ENCODE peak calls at places on chromosomes 1 and 21, in seven cellular contexts. One of them, this sample, is unnamed.

GRCh38 chr1:36083635-36084501 is at the start of gene TEKT2:
- DNase-seq in thyroid gland: peak; percentile 72
- DNase-seq in DND-41: peak; percentile 36
- DNase-seq in OCI-LY7: no peak
- DNase-seq in GM23248: peak; percentile 40
- DNase-seq in heart left ventricle: no peak
- DNase-seq in CD4-positive, CD25-positive, alpha-beta regulatory T cell: no peak
- DNase-seq in this sample: no peak

GRCh38 chr1:204130178-204130577 is 21.7 kb downstream of the ETNK2 start:
- DNase-seq in heart left ventricle: no peak
- DNase-seq in thyroid gland: peak; percentile 96
- DNase-seq in DND-41: no peak
- DNase-seq in CD4-positive, CD25-positive, alpha-beta regulatory T cell: no peak
- DNase-seq in OCI-LY7: no peak
- DNase-seq in GM23248: peak; percentile 30
- DNase-seq in this sample: no peak

GRCh38 chr1:232248276-232248803 is 381.6 kb downstream of the SIPA1L2 start:
- DNase-seq in heart left ventricle: no peak
- DNase-seq in CD4-positive, CD25-positive, alpha-beta regulatory T cell: no peak
- DNase-seq in thyroid gland: no peak
- DNase-seq in GM23248: no peak
- DNase-seq in OCI-LY7: no peak
- DNase-seq in DND-41: no peak
- DNase-seq in this sample: no peak

GRCh38 chr1:48480504-48480903 is 8.5 kb upstream of the SPATA6 start:
- DNase-seq in heart left ventricle: no peak
- DNase-seq in thyroid gland: no peak
- DNase-seq in GM23248: no peak
- DNase-seq in DND-41: no peak
- DNase-seq in CD4-positive, CD25-positive, alpha-beta regulatory T cell: no peak
- DNase-seq in OCI-LY7: no peak
- DNase-seq in this sample: no peak

GRCh38 chr1:228452194-228453021 is 34.8 kb upstream of the RNF187 start:
- DNase-seq in thyroid gland: no peak
- DNase-seq in OCI-LY7: no peak
- DNase-seq in GM23248: no peak
- DNase-seq in heart left ventricle: no peak
- DNase-seq in CD4-positive, CD25-positive, alpha-beta regulatory T cell: no peak
- DNase-seq in DND-41: no peak
- DNase-seq in this sample: no peak

GRCh38 chr1:232226197-232226681 is 403.7 kb downstream of the SIPA1L2 start:
- DNase-seq in DND-41: peak; percentile 72
- DNase-seq in GM23248: peak; percentile 73
- DNase-seq in OCI-LY7: no peak
- DNase-seq in CD4-positive, CD25-positive, alpha-beta regulatory T cell: no peak
- DNase-seq in heart left ventricle: no peak
- DNase-seq in thyroid gland: peak; percentile 37
- DNase-seq in this sample: peak; percentile 29

GRCh38 chr1:150626150-150626549 is 3.3 kb downstream of the ENSA start:
- DNase-seq in OCI-LY7: no peak
- DNase-seq in thyroid gland: no peak
- DNase-seq in CD4-positive, CD25-positive, alpha-beta regulatory T cell: no peak
- DNase-seq in GM23248: no peak
- DNase-seq in heart left ventricle: no peak
- DNase-seq in DND-41: no peak
- DNase-seq in this sample: no peak

GRCh38 chr1:99481391-99481996 is 164.4 kb upstream of the PALMD start:
- DNase-seq in GM23248: peak; percentile 80
- DNase-seq in heart left ventricle: peak; percentile 56
- DNase-seq in thyroid gland: peak; percentile 53
- DNase-seq in CD4-positive, CD25-positive, alpha-beta regulatory T cell: no peak
- DNase-seq in DND-41: peak; percentile 54
- DNase-seq in OCI-LY7: peak; percentile 59
- DNase-seq in this sample: peak; percentile 65

GRCh38 chr1:45752014-45752413 is 1.6 kb upstream of the IPP start:
- DNase-seq in thyroid gland: no peak
- DNase-seq in OCI-LY7: no peak
- DNase-seq in heart left ventricle: no peak
- DNase-seq in CD4-positive, CD25-positive, alpha-beta regulatory T cell: no peak
- DNase-seq in GM23248: no peak
- DNase-seq in DND-41: no peak
- DNase-seq in this sample: no peak

GRCh38 chr1:41673355-41673754 is 188.9 kb upstream of the EDN2 start:
- DNase-seq in OCI-LY7: peak; percentile 78
- DNase-seq in thyroid gland: no peak
- DNase-seq in CD4-positive, CD25-positive, alpha-beta regulatory T cell: no peak
- DNase-seq in heart left ventricle: no peak
- DNase-seq in GM23248: peak; percentile 23
- DNase-seq in DND-41: peak; percentile 86
- DNase-seq in this sample: peak; percentile 82

GRCh38 chr1:234486858-234487830 is 8.2 kb upstream of the TARBP1 start:
- DNase-seq in heart left ventricle: peak; percentile 32
- DNase-seq in thyroid gland: peak; percentile 37
- DNase-seq in DND-41: peak; percentile 32
- DNase-seq in CD4-positive, CD25-positive, alpha-beta regulatory T cell: no peak
- DNase-seq in OCI-LY7: peak; percentile 77
- DNase-seq in GM23248: peak; percentile 88
- DNase-seq in this sample: peak; percentile 44

GRCh38 chr1:107019166-107019565 is 37.3 kb upstream of the PRMT6 start:
- DNase-seq in OCI-LY7: no peak
- DNase-seq in heart left ventricle: no peak
- DNase-seq in GM23248: peak; percentile 52
- DNase-seq in CD4-positive, CD25-positive, alpha-beta regulatory T cell: no peak
- DNase-seq in DND-41: no peak
- DNase-seq in thyroid gland: no peak
- DNase-seq in this sample: no peak

GRCh38 chr1:179814513-179814838 is 63.1 kb downstream of the TOR1AIP2 start:
- DNase-seq in CD4-positive, CD25-positive, alpha-beta regulatory T cell: no peak
- DNase-seq in heart left ventricle: no peak
- DNase-seq in DND-41: no peak
- DNase-seq in GM23248: peak; percentile 87
- DNase-seq in OCI-LY7: no peak
- DNase-seq in thyroid gland: no peak
- DNase-seq in this sample: no peak

GRCh38 chr1:29123871-29124365 is at the start of gene TMEM200B:
- DNase-seq in OCI-LY7: no peak
- DNase-seq in GM23248: peak; percentile 48
- DNase-seq in thyroid gland: no peak
- DNase-seq in CD4-positive, CD25-positive, alpha-beta regulatory T cell: no peak
- DNase-seq in heart left ventricle: peak; percentile 33
- DNase-seq in DND-41: no peak
- DNase-seq in this sample: no peak

GRCh38 chr1:200433586-200433985 is 23.8 kb upstream of the ZNF281 start:
- DNase-seq in GM23248: no peak
- DNase-seq in heart left ventricle: no peak
- DNase-seq in thyroid gland: no peak
- DNase-seq in DND-41: no peak
- DNase-seq in CD4-positive, CD25-positive, alpha-beta regulatory T cell: no peak
- DNase-seq in OCI-LY7: no peak
- DNase-seq in this sample: no peak

GRCh38 chr21:44527983-44528633 is 11.9 kb downstream of the KRTAP10-1 start:
- DNase-seq in thyroid gland: no peak
- DNase-seq in heart left ventricle: no peak
- DNase-seq in GM23248: no peak
- DNase-seq in OCI-LY7: no peak
- DNase-seq in DND-41: no peak
- DNase-seq in CD4-positive, CD25-positive, alpha-beta regulatory T cell: no peak
- DNase-seq in this sample: no peak

GRCh38 chr1:57831624-57832023 is 407.8 kb upstream of the DAB1 start:
- DNase-seq in GM23248: peak; percentile 36
- DNase-seq in OCI-LY7: no peak
- DNase-seq in heart left ventricle: no peak
- DNase-seq in thyroid gland: no peak
- DNase-seq in CD4-positive, CD25-positive, alpha-beta regulatory T cell: no peak
- DNase-seq in DND-41: no peak
- DNase-seq in this sample: no peak

DNA sequence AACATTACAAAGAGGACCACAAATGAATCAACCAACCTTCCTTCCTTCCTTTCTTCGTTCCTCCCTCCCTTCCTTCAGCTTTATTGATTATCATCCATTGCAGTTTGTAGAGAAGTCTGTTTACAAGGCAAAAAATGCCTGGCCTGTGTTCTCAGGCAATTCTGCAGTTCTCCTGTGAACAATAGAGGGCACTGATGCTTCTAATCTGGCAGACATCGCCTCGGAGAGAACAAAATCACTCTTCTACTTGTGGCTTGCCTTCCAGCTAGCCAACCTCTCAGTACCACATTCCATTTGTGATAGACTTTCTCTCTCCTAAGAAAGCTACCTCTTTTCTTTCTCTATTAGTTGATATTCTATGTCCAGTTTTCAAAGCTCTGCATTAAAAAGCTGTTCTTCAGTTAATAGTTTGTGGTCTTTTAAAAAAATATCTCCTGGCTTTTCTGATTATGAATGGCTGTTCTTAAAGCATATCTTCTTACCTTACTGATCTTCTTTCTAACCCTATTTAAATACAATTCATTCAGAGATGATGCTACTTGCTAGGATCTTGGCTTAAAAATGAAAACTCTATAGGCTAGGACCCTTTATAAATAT is 26.9 kb upstream of the ESRRG start:
- DNase-seq in CD4-positive, CD25-positive, alpha-beta regulatory T cell: no peak
- DNase-seq in DND-41: no peak
- DNase-seq in GM23248: peak; percentile 67
- DNase-seq in OCI-LY7: peak; percentile 22
- DNase-seq in heart left ventricle: peak; percentile 15
- DNase-seq in thyroid gland: peak; percentile 46
- DNase-seq in this sample: peak; percentile 37
- H3K4me3 ChIP-seq in CD4-positive, CD25-positive, alpha-beta regulatory T cell: no peak overlapping the region
- H3K4me3 ChIP-seq in DND-41: no peak overlapping the region
- H3K4me3 ChIP-seq in GM23248: no peak overlapping the region
- H3K4me3 ChIP-seq in OCI-LY7: no peak overlapping the region
- H3K4me3 ChIP-seq in heart left ventricle: no peak overlapping the region
- H3K4me3 ChIP-seq in thyroid gland: no peak overlapping the region
- H3K4me3 ChIP-seq in this sample: no peak overlapping the region

DNA sequence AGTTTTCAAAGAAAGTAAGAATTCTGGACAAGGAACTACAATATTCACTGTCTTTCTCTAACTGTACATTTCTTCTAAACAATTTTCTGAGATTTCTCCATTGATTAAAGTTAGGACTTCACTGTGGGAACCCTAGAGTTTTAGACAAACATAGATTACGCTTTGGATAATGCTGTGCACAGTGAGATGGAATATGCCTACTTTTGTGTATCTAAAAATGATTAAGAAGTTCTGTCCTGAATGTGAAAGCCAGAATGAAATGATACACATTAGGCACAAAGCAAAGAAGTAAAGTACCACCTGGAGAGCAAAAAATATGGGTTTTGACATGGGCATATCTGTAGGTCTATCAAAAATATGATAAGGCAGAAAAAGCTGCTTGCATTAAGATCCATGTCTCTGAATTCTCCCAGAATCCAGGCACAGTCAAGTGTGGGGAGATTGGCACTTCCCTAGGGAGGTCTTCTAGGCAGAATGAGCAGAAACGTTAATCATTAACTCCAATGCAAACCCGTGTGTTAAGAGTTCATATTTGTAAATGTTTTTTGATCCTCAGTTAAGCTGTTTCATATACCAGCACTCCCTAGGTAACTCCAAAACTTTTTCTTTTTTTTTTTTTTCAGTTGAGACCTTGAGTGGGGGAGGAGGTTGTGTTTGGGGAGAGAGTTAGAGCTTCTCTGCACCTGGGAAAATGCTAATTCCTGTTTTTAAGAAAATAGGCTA is 467.1 kb downstream of the LMO4 start:
- DNase-seq in OCI-LY7: no peak
- DNase-seq in GM23248: no peak
- DNase-seq in DND-41: no peak
- DNase-seq in thyroid gland: no peak
- DNase-seq in heart left ventricle: no peak
- DNase-seq in CD4-positive, CD25-positive, alpha-beta regulatory T cell: no peak
- DNase-seq in this sample: no peak
- H3K4me3 ChIP-seq in OCI-LY7: no peak overlapping the region
- H3K4me3 ChIP-seq in GM23248: no peak overlapping the region
- H3K4me3 ChIP-seq in DND-41: no peak overlapping the region
- H3K4me3 ChIP-seq in thyroid gland: no peak overlapping the region
- H3K4me3 ChIP-seq in heart left ventricle: no peak overlapping the region
- H3K4me3 ChIP-seq in CD4-positive, CD25-positive, alpha-beta regulatory T cell: no peak overlapping the region
- H3K4me3 ChIP-seq in this sample: no peak overlapping the region

GRCh38 chr1:184973308-184974085 is 811 bp downstream of the NIBAN1 start:
- DNase-seq in thyroid gland: peak; percentile 27
- DNase-seq in heart left ventricle: peak; percentile 51
- DNase-seq in CD4-positive, CD25-positive, alpha-beta regulatory T cell: peak; percentile 53
- DNase-seq in OCI-LY7: no peak
- DNase-seq in GM23248: peak; percentile 87
- DNase-seq in DND-41: no peak
- DNase-seq in this sample: peak; percentile 87

GRCh38 chr1:184970691-184971161 is 3.6 kb downstream of the NIBAN1 start:
- DNase-seq in GM23248: peak; percentile 53
- DNase-seq in thyroid gland: no peak
- DNase-seq in DND-41: no peak
- DNase-seq in heart left ventricle: no peak
- DNase-seq in CD4-positive, CD25-positive, alpha-beta regulatory T cell: no peak
- DNase-seq in OCI-LY7: no peak
- DNase-seq in this sample: no peak

GRCh38 chr1:184972281-184973055 is 1.8 kb downstream of the NIBAN1 start:
- DNase-seq in GM23248: peak; percentile 79
- DNase-seq in DND-41: no peak
- DNase-seq in OCI-LY7: no peak
- DNase-seq in heart left ventricle: no peak
- DNase-seq in thyroid gland: no peak
- DNase-seq in CD4-positive, CD25-positive, alpha-beta regulatory T cell: no peak
- DNase-seq in this sample: no peak

GRCh38 chr1:184974086-184974836 is at the start of gene NIBAN1:
- DNase-seq in heart left ventricle: peak; percentile 73
- DNase-seq in CD4-positive, CD25-positive, alpha-beta regulatory T cell: peak; percentile 47
- DNase-seq in DND-41: peak; percentile 19
- DNase-seq in GM23248: peak; percentile 80
- DNase-seq in OCI-LY7: no peak
- DNase-seq in thyroid gland: peak; percentile 40
- DNase-seq in this sample: peak; percentile 87

DNA sequence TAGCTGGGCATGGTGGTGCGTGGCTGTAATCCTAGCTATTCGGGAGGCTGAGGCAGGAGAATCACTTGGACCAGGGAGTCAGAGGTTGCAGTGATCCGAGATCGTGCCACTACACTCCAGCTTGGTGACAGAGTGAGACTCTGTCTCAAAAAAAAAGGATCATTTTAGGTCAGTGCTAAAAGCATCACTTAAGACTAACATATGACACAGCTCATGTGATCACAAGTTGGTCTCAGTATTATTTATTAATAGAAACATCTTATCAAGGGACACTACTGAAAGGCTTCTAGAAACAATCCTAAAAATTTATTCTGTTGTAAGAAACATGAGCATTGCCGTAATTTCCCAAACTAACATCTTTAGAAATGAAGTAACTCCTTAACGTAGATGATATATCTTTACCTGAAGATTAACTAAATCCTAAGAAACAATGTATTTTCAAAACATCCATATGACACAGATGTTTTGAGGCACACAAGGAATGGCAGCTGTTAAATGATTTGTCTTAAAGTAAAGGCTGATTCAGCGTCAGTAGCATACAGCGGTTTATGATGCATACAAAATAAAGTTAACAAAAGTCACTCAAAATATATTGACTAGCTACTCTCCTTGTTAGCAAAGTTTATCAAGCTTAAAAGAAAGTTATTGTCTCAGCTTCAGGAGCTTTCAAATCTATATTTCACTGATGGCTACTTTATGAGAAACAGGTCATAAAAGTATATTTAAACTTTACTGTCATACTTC is 2.6 kb downstream of the NIBAN1 start:
- DNase-seq in heart left ventricle: no peak
- DNase-seq in CD4-positive, CD25-positive, alpha-beta regulatory T cell: no peak
- DNase-seq in GM23248: peak; percentile 22
- DNase-seq in thyroid gland: no peak
- DNase-seq in OCI-LY7: no peak
- DNase-seq in DND-41: no peak
- DNase-seq in this sample: no peak
- H3K4me3 ChIP-seq in heart left ventricle: peak overlapping the region; percentile 79
- H3K4me3 ChIP-seq in CD4-positive, CD25-positive, alpha-beta regulatory T cell: peak overlapping the region; percentile 91
- H3K4me3 ChIP-seq in GM23248: peak overlapping the region; percentile 87
- H3K4me3 ChIP-seq in thyroid gland: no peak overlapping the region
- H3K4me3 ChIP-seq in OCI-LY7: no peak overlapping the region
- H3K4me3 ChIP-seq in DND-41: no peak overlapping the region
- H3K4me3 ChIP-seq in this sample: peak overlapping the region; percentile 72

GRCh38 chr1:201947697-201948008 is 1.3 kb upstream of the LMOD1 start:
- DNase-seq in CD4-positive, CD25-positive, alpha-beta regulatory T cell: no peak
- DNase-seq in heart left ventricle: no peak
- DNase-seq in OCI-LY7: no peak
- DNase-seq in DND-41: no peak
- DNase-seq in thyroid gland: no peak
- DNase-seq in GM23248: peak; percentile 73
- DNase-seq in this sample: no peak
- H3K4me3 ChIP-seq in CD4-positive, CD25-positive, alpha-beta regulatory T cell: no peak overlapping the region
- H3K4me3 ChIP-seq in heart left ventricle: no peak overlapping the region
- H3K4me3 ChIP-seq in OCI-LY7: no peak overlapping the region
- H3K4me3 ChIP-seq in DND-41: no peak overlapping the region
- H3K4me3 ChIP-seq in thyroid gland: no peak overlapping the region
- H3K4me3 ChIP-seq in GM23248: peak overlapping the region; percentile 85
- H3K4me3 ChIP-seq in this sample: no peak overlapping the region

This sample was measured in GM12865.